ENCODE peak calls at places on chromosomes 3 and 15, in nine cellular contexts. U is psoas muscle, M is choroid plexus epithelial cell, K is A549, G is AG04450, B is mesothelial cell of epicardium, L is fibroblast of lung, J is DND-41, A is endodermal cell. N is an unnamed sample.

GRCh38 chr15:63054985-63055384 is 12.4 kb downstream of the TPM1 start:
- DNase-seq in U (no peak), M (no peak), K (peak), G (no peak), B (no peak), L (peak), J (no peak), A (no peak), N (no peak)

GRCh38 chr3:2420919-2421318 is 322.3 kb downstream of the CNTN4 start:
- DNase-seq in U (no peak), M (no peak), K (no peak), G (no peak), B (no peak), L (no peak), J (no peak), A (peak), N (peak)

GRCh38 chr3:159237221-159237620 is 435.4 kb downstream of the MFSD1 start:
- DNase-seq in U (no peak), M (no peak), K (no peak), G (no peak), B (no peak), L (peak), J (no peak), A (no peak), N (no peak)

GRCh38 chr3:40505599-40506462 is at the start of gene ZNF620:
- DNase-seq in U (peak), M (peak), K (peak), G (no peak), B (peak), L (peak), J (peak), A (peak), N (peak)

GRCh38 chr3:24763421-24763820 is 268.8 kb upstream of the THRB start:
- DNase-seq in U (no peak), M (peak), K (no peak), G (no peak), B (no peak), L (peak), J (no peak), A (no peak), N (no peak)

GRCh38 chr3:170632780-170633179 is 46.9 kb upstream of the SLC7A14 start:
- DNase-seq in U (no peak), M (no peak), K (no peak), G (no peak), B (no peak), L (peak), J (no peak), A (no peak), N (no peak)

GRCh38 chr15:45181491-45182285 is 6.1 kb downstream of the SHF start:
- DNase-seq in U (no peak), M (no peak), K (no peak), G (no peak), B (no peak), L (no peak), J (no peak), A (peak), N (no peak)

GRCh38 chr15:37900286-37901221 is 33.9 kb upstream of the TMCO5A start:
- DNase-seq in U (no peak), M (peak), K (peak), G (peak), B (no peak), L (peak), J (no peak), A (no peak), N (no peak)

GRCh38 chr3:170753421-170754344 is 116.3 kb downstream of the RPL22L1 start:
- DNase-seq in U (no peak), M (peak), K (no peak), G (no peak), B (no peak), L (peak), J (no peak), A (no peak), N (no peak)

GRCh38 chr3:167008765-167009164 is 371.3 kb downstream of the ZBBX start:
- DNase-seq in U (no peak), M (no peak), K (no peak), G (no peak), B (no peak), L (no peak), J (no peak), A (no peak), N (no peak)

GRCh38 chr15:58399737-58400136 is 32.1 kb upstream of the LIPC start:
- DNase-seq in U (no peak), M (no peak), K (no peak), G (no peak), B (no peak), L (no peak), J (no peak), A (no peak), N (no peak)

GRCh38 chr15:24856397-24857093 is 98.2 kb upstream of the SNRPN start:
- DNase-seq in U (no peak), M (no peak), K (no peak), G (peak), B (peak), L (peak), J (no peak), A (peak), N (no peak)

GRCh38 chr3:194852836-194853508 is 167.3 kb downstream of the FAM43A start:
- DNase-seq in U (no peak), M (no peak), K (no peak), G (no peak), B (peak), L (no peak), J (no peak), A (no peak), N (no peak)

GRCh38 chr3:101725192-101725889 is 927 bp downstream of the CEP97 start:
- DNase-seq in U (peak), M (peak), K (no peak), G (no peak), B (peak), L (peak), J (peak), A (peak), N (peak)

GRCh38 chr3:123102826-123103225 is 36.0 kb downstream of the PDIA5 start:
- DNase-seq in U (no peak), M (no peak), K (no peak), G (no peak), B (no peak), L (no peak), J (no peak), A (no peak), N (no peak)

GRCh38 chr3:184361532-184361931 is at the start of the genes CLCN2 and POLR2H:
- DNase-seq in U (peak), M (peak), K (peak), G (no peak), B (peak), L (peak), J (peak), A (no peak), N (peak)

DNA sequence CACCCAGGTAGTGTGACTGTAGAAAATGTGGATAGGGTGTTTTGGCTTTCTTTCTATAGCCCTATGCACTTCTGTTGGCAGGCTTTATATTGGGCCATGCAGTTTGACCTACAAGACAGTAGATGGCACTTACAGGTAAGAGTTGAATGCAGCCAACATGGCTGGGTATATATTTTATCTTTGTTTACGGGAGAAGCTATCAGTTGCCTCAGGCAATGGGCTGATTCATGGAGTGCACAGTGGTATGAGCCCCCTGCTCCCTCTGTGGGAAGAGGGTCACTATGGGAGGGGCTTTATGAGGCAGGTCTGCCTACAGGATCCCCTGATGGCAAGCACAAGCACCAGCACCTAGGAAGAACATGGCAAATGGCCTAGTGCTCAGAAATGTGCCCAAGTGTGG is 301.2 kb upstream of the CDIN1 start:
- DNase-seq in U (no peak), M (peak), K (peak), G (no peak), B (no peak), L (peak), J (no peak), A (peak), N (no peak)
- TF ChIP-seq CTCF in U (no peak), M (peak), K (no peak), G (no peak), B (no peak), L (no peak), J (no peak), A (peak), N (no peak)

GRCh38 chr3:52162250-52162872 is 8.1 kb upstream of the POC1A start:
- DNase-seq in U (no peak), M (no peak), K (no peak), G (no peak), B (no peak), L (no peak), J (no peak), A (no peak), N (no peak)
- TF ChIP-seq CTCF in U (no peak), M (no peak), K (no peak), G (no peak), B (no peak), L (no peak), J (no peak), A (no peak), N (no peak)

DNA sequence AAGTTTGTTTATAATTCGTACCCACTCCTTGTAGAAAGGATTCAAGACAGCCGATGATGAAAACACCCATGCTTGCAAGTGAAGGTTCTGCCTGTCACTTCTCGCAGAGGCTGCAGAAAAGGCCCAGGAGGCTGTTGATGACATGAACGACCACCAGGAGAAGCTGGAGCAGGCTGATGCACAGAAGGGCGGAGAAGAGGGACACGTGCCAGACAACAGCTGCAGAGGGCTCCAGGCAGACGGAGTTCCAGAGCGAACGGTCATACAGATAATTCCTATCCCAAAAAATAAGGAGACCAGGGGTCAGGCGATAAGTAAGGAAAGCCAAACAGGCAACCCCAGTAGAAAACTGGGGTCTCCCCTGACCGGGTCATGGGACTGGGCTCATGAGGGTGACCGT is 5.7 kb upstream of the DYNLT2B start:
- DNase-seq in U (no peak), M (peak), K (no peak), G (no peak), B (no peak), L (no peak), J (no peak), A (peak), N (no peak)
- TF ChIP-seq CTCF in U (no peak), M (peak), K (no peak), G (peak), B (no peak), L (no peak), J (peak), A (peak), N (no peak)

GRCh38 chr15:101724675-101725005 is 367 bp upstream of the TARS3 start:
- DNase-seq in U (no peak), M (no peak), K (no peak), G (no peak), B (peak), L (no peak), J (no peak), A (no peak), N (no peak)

GRCh38 chr15:101725073-101725472 is 800 bp upstream of the TARS3 start:
- DNase-seq in U (no peak), M (no peak), K (no peak), G (no peak), B (no peak), L (no peak), J (no peak), A (no peak), N (no peak)

GRCh38 chr15:101727186-101727585 is 2.9 kb upstream of the TARS3 start:
- DNase-seq in U (no peak), M (no peak), K (no peak), G (no peak), B (no peak), L (no peak), J (no peak), A (no peak), N (no peak)

GRCh38 chr15:101723161-101723873 is 956 bp downstream of the TARS3 start:
- DNase-seq in U (no peak), M (peak), K (no peak), G (no peak), B (no peak), L (peak), J (peak), A (no peak), N (no peak)

DNA sequence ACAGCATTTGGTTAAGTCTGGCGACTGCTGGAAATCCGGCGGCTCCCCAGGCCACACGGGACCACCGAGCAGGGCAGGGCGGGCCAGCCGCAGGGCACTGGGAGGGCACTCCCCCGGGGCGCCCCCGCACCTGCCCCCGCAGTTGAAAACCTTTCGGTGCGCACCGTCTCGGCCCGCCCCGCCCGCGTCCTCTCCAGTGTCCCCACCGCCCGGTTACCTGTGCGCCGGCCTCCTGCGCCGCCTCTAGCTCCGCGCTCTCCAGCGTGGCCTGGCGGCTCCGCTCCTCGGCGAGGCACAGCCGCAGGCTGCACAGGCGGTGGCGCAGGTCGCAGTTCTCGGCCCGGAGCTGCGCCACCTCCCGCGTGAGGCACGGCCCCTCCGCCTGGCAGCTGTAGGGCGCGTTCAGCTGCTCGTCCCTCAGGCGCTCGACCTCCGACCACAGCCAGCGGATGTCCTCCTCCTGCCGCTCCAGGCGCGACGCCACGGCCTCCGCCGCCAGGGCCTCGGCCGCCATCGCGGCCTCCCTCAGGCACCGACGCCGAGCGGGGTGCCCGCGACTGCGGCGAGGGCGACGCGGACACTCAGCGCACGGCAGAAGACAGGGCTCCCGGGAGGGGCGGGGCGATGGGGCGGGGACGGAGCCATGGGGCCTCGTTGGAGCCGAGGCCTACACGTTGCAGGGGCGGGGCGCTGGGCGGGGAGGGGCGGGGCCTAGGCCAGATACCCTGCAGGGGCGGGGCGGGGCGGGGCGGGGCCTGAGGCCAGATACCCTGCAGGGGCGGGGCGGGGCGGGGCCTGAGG is at the start of gene TARS3:
- DNase-seq in U (peak), M (peak), K (peak), G (peak), B (peak), L (peak), J (peak), A (peak), N (peak)
- TF ChIP-seq CTCF in U (no peak), M (no peak), K (no peak), G (no peak), B (no peak), L (no peak), J (peak), A (peak), N (no peak)

GRCh38 chr3:13121553-13122001 is 48.3 kb upstream of the IQSEC1 start:
- DNase-seq in U (no peak), M (no peak), K (no peak), G (no peak), B (no peak), L (no peak), J (no peak), A (peak), N (no peak)
- TF ChIP-seq CTCF in U (no peak), M (no peak), K (no peak), G (no peak), B (no peak), L (no peak), J (no peak), A (peak), N (no peak)

GRCh38 chr15:29656636-29657475 is 165.4 kb downstream of the TJP1 start:
- DNase-seq in U (no peak), M (peak), K (peak), G (no peak), B (peak), L (peak), J (no peak), A (peak), N (no peak)
- TF ChIP-seq CTCF in U (no peak), M (peak), K (peak), G (no peak), B (no peak), L (no peak), J (no peak), A (peak), N (no peak)

GRCh38 chr15:71252036-71252898 is 137.0 kb downstream of the THSD4 start:
- DNase-seq in U (no peak), M (peak), K (peak), G (no peak), B (no peak), L (peak), J (no peak), A (no peak), N (no peak)
- TF ChIP-seq CTCF in U (no peak), M (peak), K (no peak), G (no peak), B (no peak), L (no peak), J (no peak), A (peak), N (no peak)

N was measured in left lung.